ENCODE peak calls at places on chromosomes 7 and 10, in six cellular contexts. T, V, K, G, X and I are unnamed samples.
A peak's percentile ranks its signal among the peaks of the same experiment; 100 is the strongest.

GRCh38 chr10:121393522-121393921 is 204.7 kb downstream of the FGFR2 start:
- DNase-seq in X (no peak), T (no peak), K (no peak), V (no peak), G (no peak), I (no peak)

GRCh38 chr7:129783097-129783919 is 169.5 kb downstream of the UBE2H start:
- DNase-seq in T (no peak), K (peak; percentile 11), X (no peak), G (no peak), V (no peak), I (no peak)

GRCh38 chr7:142030294-142030693 is 34.6 kb downstream of the MGAM start:
- DNase-seq in V (no peak), X (peak; percentile 54), T (no peak), G (peak; percentile 3), K (no peak), I (no peak)

GRCh38 chr7:128406147-128406985 is 3.4 kb downstream of the IMPDH1 start:
- DNase-seq in V (peak; percentile 54), K (no peak), G (no peak), X (peak; percentile 71), T (no peak), I (no peak)

GRCh38 chr10:100907175-100907574 is 5.6 kb upstream of the SLF2 start:
- DNase-seq in T (no peak), V (no peak), G (peak; percentile 86), K (no peak), X (peak; percentile 28), I (no peak)

GRCh38 chr7:142602756-142603155 is 146.5 kb upstream of the PRSS1 start:
- DNase-seq in V (no peak), T (no peak), K (no peak), G (no peak), X (peak; percentile 11), I (no peak)

GRCh38 chr10:63922714-63923317 is 401.6 kb downstream of the REEP3 start:
- DNase-seq in G (peak; percentile 37), X (no peak), T (no peak), K (no peak), V (no peak), I (no peak)

GRCh38 chr10:17685227-17685840 is 41.4 kb downstream of the STAM start:
- DNase-seq in T (peak; percentile 28), K (no peak), G (no peak), X (peak; percentile 10), V (no peak), I (no peak)

GRCh38 chr7:80153446-80153845 is 18.8 kb downstream of the GNAI1 start:
- DNase-seq in X (no peak), V (no peak), T (no peak), K (no peak), G (no peak), I (no peak)

GRCh38 chr7:14377646-14378266 is 388.3 kb upstream of the ETV1 start:
- DNase-seq in K (no peak), X (no peak), G (no peak), T (no peak), V (no peak), I (no peak)

GRCh38 chr10:48804740-48805182 is 120.1 kb downstream of the WDFY4 start:
- DNase-seq in X (peak; percentile 31), G (peak; percentile 56), V (no peak), T (peak; percentile 67), K (no peak), I (no peak)

GRCh38 chr10:62373995-62374861 is at the start of gene ZNF365:
- DNase-seq in G (no peak), V (no peak), X (peak; percentile 14), K (no peak), T (no peak), I (peak; percentile 37)

GRCh38 chr7:17497549-17498193 is 199.2 kb downstream of the AHR start:
- DNase-seq in V (no peak), K (no peak), G (no peak), T (no peak), X (no peak), I (no peak)

GRCh38 chr10:129253551-129254179 is 213.4 kb upstream of the MGMT start:
- DNase-seq in G (no peak), K (no peak), T (no peak), V (no peak), X (no peak), I (no peak)

GRCh38 chr10:122236690-122237306 is 34.3 kb upstream of the BTBD16 start:
- DNase-seq in X (no peak), V (no peak), K (no peak), T (no peak), G (no peak), I (no peak)

GRCh38 chr10:70433581-70434280 is 7.8 kb downstream of the NODAL start:
- DNase-seq in T (no peak), V (no peak), G (no peak), X (no peak), K (no peak), I (no peak)

GRCh38 chr7:140079121-140079536 is 16.4 kb upstream of the PARP12 start:
- DNase-seq in K (peak; percentile 22), X (peak; percentile 61), T (no peak), V (peak; percentile 66), G (peak; percentile 57), I (peak; percentile 47)

GRCh38 chr7:143300959-143301617 is 12.9 kb downstream of the CASP2 start:
- DNase-seq in G (no peak), V (no peak), X (peak; percentile 93), K (no peak), T (no peak), I (no peak)

GRCh38 chr10:131174211-131174565 is 137.3 kb downstream of the TCERG1L start:
- DNase-seq in G (no peak), K (no peak), X (no peak), T (no peak), V (no peak), I (no peak)
- TF ChIP-seq MYC in G (no peak), K (no peak), X (no peak), T (no peak), V (no peak), I (no peak)

GRCh38 chr10:73433538-73433867 is at the start of gene MSS51:
- DNase-seq in V (peak; percentile 15), K (no peak), T (no peak), G (no peak), X (no peak), I (no peak)
- TF ChIP-seq MYC in V (no peak), K (no peak), T (no peak), G (no peak), X (no peak), I (no peak)

GRCh38 chr10:77351386-77351785 is 286.2 kb downstream of the KCNMA1 start:
- DNase-seq in X (no peak), G (no peak), V (no peak), K (no peak), T (no peak), I (peak; percentile 16)

GRCh38 chr10:77350134-77350533 is 287.5 kb downstream of the KCNMA1 start:
- DNase-seq in G (no peak), V (no peak), K (no peak), X (no peak), T (no peak), I (no peak)

GRCh38 chr10:77348711-77349110 is 288.9 kb downstream of the KCNMA1 start:
- DNase-seq in X (no peak), T (no peak), G (no peak), K (no peak), V (no peak), I (no peak)

GRCh38 chr10:77349226-77349625 is 288.4 kb downstream of the KCNMA1 start:
- DNase-seq in X (no peak), T (no peak), K (no peak), G (no peak), V (no peak), I (no peak)

GRCh38 chr10:77350711-77351119 is 286.9 kb downstream of the KCNMA1 start:
- DNase-seq in V (peak; percentile 52), G (no peak), X (peak; percentile 82), T (no peak), K (peak; percentile 80), I (peak; percentile 94)
- TF ChIP-seq MYC in V (no peak), G (no peak), X (no peak), T (no peak), K (no peak), I (peak; percentile 28)

GRCh38 chr10:96077181-96077580 is 33.8 kb downstream of the CCNJ start:
- DNase-seq in V (no peak), G (no peak), X (no peak), T (no peak), K (no peak), I (no peak)

GRCh38 chr10:96075977-96076376 is 32.6 kb downstream of the CCNJ start:
- DNase-seq in G (no peak), T (no peak), X (no peak), V (no peak), K (no peak), I (no peak)

GRCh38 chr10:96072673-96073072 is 29.3 kb downstream of the CCNJ start:
- DNase-seq in G (no peak), K (peak; percentile 87), V (peak; percentile 51), T (no peak), X (no peak), I (peak; percentile 37)

GRCh38 chr10:96073722-96074121 is 30.3 kb downstream of the CCNJ start:
- DNase-seq in T (no peak), V (no peak), X (peak; percentile 88), G (no peak), K (peak; percentile 78), I (peak; percentile 31)
- TF ChIP-seq MYC in T (no peak), V (no peak), X (no peak), G (no peak), K (no peak), I (no peak)

DNA sequence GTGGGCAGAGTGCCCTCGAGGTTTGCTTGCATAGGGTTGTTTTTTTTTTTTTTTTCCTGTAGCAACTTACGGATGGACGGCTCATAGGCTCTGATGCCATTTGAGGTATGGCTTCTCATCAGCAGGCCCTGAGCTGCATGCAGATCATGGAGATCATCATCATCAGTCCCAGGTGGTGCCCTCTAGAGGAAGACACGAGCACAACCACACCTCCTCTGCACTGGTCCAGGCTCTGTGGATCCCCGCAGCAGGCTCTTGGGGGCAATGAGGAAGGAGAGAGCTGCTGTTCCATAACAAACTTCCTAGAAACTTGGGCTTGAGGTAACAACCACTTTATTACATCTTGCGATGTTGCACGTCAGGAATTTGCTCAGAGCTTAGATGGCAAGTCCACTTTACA is 132.7 kb upstream of the CXCL12 start:
- DNase-seq in K (no peak), V (peak; percentile 54), X (peak; percentile 43), T (no peak), G (peak; percentile 10), I (no peak)
- TF ChIP-seq MYC in K (no peak), V (no peak), X (no peak), T (no peak), G (no peak), I (no peak)